ENCODE peak calls at places on chromosome 1, in five cellular contexts. R is endodermal cell, G is colonic mucosa, W is sigmoid colon, P is Panc1. S is an unnamed sample.

GRCh38 chr1:204162498-204163074 is 3.6 kb downstream of the REN start:
- DNase-seq in R (peak), G (peak), W (peak), P (peak), S (no peak)

GRCh38 chr1:24142546-24143431 is at the start of gene IL22RA1:
- DNase-seq in R (no peak), G (peak), W (peak), P (no peak), S (no peak)

GRCh38 chr1:6059866-6060265 is 14.2 kb downstream of the KCNAB2 start:
- DNase-seq in R (no peak), G (no peak), W (no peak), P (no peak), S (no peak)

GRCh38 chr1:226061793-226062557 is 541 bp upstream of the H3-3A start:
- DNase-seq in R (peak), G (peak), W (peak), P (no peak), S (no peak)

GRCh38 chr1:109508873-109509175 is 703 bp downstream of the AMIGO1 start:
- DNase-seq in R (no peak), G (no peak), W (no peak), P (no peak), S (no peak)

GRCh38 chr1:35557118-35557610 is at the start of gene KIAA0319L:
- DNase-seq in R (peak), G (peak), W (peak), P (peak), S (no peak)

GRCh38 chr1:183989078-183989577 is 48.4 kb downstream of the COLGALT2 start:
- DNase-seq in R (no peak), G (no peak), W (no peak), P (no peak), S (peak)

GRCh38 chr1:235910357-235911299 is 43.9 kb upstream of the LYST start:
- DNase-seq in R (peak), G (no peak), W (no peak), P (peak), S (peak)

GRCh38 chr1:35585281-35585680 is 12.2 kb downstream of the TFAP2E start:
- DNase-seq in R (no peak), G (no peak), W (peak), P (no peak), S (no peak)

DNA sequence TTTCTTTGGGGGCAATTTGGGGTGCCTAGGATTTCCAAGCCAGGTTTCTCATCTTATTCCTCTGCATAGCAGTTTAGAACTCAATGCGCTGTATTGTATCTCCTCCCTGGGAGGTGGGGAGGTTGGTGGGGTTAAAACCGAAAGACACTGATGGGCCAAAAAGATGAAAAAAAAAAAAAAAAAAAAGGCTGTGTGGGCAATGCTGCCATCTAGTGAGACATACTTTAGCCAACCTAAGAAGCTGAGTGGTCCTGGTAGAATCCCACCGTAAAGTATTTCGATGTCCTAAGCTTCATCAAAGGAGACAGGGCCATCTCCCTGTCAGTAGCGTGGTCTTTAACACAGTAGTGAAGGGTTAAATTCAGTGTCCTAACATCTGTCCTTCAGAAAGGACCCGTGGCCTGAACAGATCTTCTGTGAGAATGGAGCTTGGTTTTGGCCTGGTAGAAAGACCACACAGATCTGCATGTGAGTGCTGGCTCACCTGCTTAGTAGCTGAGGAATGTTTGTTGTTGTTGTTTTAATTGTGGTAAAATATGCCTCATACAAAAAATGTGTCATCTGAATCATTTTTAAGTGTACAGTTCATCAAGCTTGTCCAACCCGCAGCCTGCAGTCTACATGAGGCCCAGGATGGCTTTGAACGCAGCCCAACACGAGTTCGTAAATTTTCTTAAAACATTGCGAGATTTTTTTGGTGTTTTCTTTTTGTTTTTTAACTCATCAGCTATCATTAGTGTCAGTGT is 226.2 kb downstream of the KIF26B start:
- DNase-seq in R (peak), G (no peak), W (no peak), P (no peak), S (no peak)
- TF ChIP-seq CTCF in R (peak), G (no peak), W (no peak), P (peak), S (peak)

GRCh38 chr1:210754931-210755670 is 378.8 kb downstream of the KCNH1 start:
- DNase-seq in R (no peak), G (no peak), W (no peak), P (no peak), S (no peak)
- H3K4me3 ChIP-seq in R (no peak), G (no peak), W (no peak), P (no peak), S (no peak)

DNA sequence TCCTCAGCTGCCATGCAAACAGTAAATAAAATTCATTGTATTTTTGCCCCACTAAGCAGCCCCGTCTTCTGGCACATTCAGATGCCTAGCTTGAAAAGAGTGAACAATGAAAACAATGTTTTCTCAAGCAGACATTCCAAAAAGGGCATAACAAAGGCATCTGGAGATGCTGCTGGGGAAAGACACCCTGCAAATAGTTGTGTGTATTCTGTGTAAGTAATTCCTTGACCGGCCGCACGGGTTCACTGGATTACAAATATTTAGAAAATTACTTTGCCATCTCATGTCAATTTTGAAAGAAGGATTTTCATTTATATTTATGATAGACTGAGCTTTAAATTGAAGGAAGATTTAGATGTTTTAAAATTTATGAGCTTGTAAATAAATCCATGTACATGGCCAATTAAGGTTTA is 142.2 kb downstream of the SLC45A1 start:
- DNase-seq in R (peak), G (no peak), W (no peak), P (no peak), S (no peak)
- TF ChIP-seq CTCF in R (peak), G (no peak), W (peak), P (no peak), S (no peak)

DNA sequence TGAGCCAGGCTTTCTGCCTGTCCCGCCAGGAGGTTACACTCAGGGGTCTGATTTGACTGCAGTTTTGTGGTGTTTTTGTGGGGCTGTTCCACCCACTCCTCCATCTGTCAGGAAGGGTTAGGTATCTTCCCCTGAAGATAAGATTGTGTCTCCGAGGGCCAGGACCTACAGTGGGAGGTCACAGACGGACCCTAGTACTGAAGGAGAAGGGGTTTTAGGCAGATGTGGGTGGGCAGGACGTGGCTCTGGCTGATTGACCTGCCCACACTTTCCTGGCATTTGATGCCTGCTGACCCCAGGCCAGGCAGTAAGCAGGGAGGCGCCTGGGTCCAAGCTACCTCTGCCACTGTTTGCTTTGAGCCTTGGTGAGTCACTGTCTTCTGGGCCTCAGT is 13.9 kb downstream of the RPS6KA1 start:
- DNase-seq in R (no peak), G (no peak), W (no peak), P (no peak), S (no peak)
- H3K4me3 ChIP-seq in R (no peak), G (no peak), W (no peak), P (no peak), S (no peak)

GRCh38 chr1:15128520-15129313 is 24.8 kb upstream of the TMEM51 start:
- DNase-seq in R (peak), G (peak), W (peak), P (peak), S (peak)
- TF ChIP-seq CTCF in R (peak), G (peak), W (peak), P (peak), S (peak)

GRCh38 chr1:179856286-179856685 is 21.3 kb downstream of the TOR1AIP2 start:
- DNase-seq in R (no peak), G (no peak), W (no peak), P (no peak), S (no peak)

GRCh38 chr1:179848233-179848632 is 29.4 kb downstream of the TOR1AIP2 start:
- DNase-seq in R (no peak), G (no peak), W (no peak), P (no peak), S (no peak)

GRCh38 chr1:179853102-179853501 is 24.5 kb downstream of the TOR1AIP2 start:
- DNase-seq in R (no peak), G (no peak), W (no peak), P (no peak), S (no peak)
- H3K4me3 ChIP-seq in R (no peak), G (no peak), W (no peak), P (no peak), S (no peak)

DNA sequence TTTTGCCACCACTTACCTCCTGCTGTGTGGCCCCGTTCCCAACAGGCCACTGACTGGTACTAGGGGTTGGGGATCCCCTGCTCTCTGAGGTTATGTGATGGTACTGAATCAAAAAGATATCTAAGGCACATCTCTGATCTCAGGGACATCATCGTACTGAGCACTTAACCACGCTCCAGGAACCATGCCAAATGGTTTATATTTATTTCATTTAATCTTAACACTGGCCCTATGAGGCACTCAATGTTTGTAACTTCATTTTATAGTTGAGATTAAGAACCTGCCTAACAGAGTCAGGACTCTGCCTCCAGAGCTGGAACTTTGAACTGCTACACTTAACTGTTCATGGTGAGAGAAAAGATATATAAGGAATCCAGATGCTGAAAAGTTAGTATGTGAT is 98.0 kb upstream of the HP1BP3 start:
- DNase-seq in R (peak), G (no peak), W (no peak), P (no peak), S (no peak)
- TF ChIP-seq CTCF in R (no peak), G (no peak), W (no peak), P (no peak), S (no peak)

GRCh38 chr1:93350322-93350721 is 4.6 kb downstream of the DR1 start:
- DNase-seq in R (no peak), G (no peak), W (no peak), P (no peak), S (no peak)
- H3K4me3 ChIP-seq in R (peak), G (no peak), W (no peak), P (no peak), S (no peak)

GRCh38 chr1:151693057-151693651 is 23.4 kb downstream of the CELF3 start:
- DNase-seq in R (no peak), G (peak), W (no peak), P (peak), S (no peak)
- TF ChIP-seq CTCF in R (peak), G (peak), W (peak), P (peak), S (peak)